ENCODE peak calls at places on chromosome 9, in four cellular contexts. One of them, this sample, is unnamed.

GRCh38 chr9:93593144-93593655 is 16.8 kb downstream of the PHF2 start:
- DNase-seq in HepG2: no peak
- DNase-seq in GM12878: no peak
- DNase-seq in K562: no peak
- DNase-seq in this sample: no peak

GRCh38 chr9:114501786-114502682 is 3.2 kb downstream of the WHRN start:
- DNase-seq in K562: peak; percentile 46
- DNase-seq in GM12878: no peak
- DNase-seq in HepG2: peak; percentile 48
- DNase-seq in this sample: peak; percentile 37

GRCh38 chr9:134130503-134131375 is 5.1 kb upstream of the WDR5 start:
- DNase-seq in K562: no peak
- DNase-seq in HepG2: peak; percentile 35
- DNase-seq in GM12878: no peak
- DNase-seq in this sample: no peak

GRCh38 chr9:38656896-38657295 is 36.5 kb upstream of the ANKRD18A start:
- DNase-seq in K562: no peak
- DNase-seq in HepG2: no peak
- DNase-seq in GM12878: no peak
- DNase-seq in this sample: no peak

GRCh38 chr9:107707915-107708441 is 218.4 kb upstream of the KLF4 start:
- DNase-seq in GM12878: no peak
- DNase-seq in HepG2: no peak
- DNase-seq in K562: peak; percentile 27
- DNase-seq in this sample: no peak

GRCh38 chr9:4221936-4222335 is 77.9 kb downstream of the GLIS3 start:
- DNase-seq in K562: no peak
- DNase-seq in GM12878: no peak
- DNase-seq in HepG2: no peak
- DNase-seq in this sample: no peak

GRCh38 chr9:89555426-89556375 is 49.1 kb upstream of the GADD45G start:
- DNase-seq in K562: no peak
- DNase-seq in GM12878: peak; percentile 58
- DNase-seq in HepG2: no peak
- DNase-seq in this sample: no peak

GRCh38 chr9:134285215-134285845 is 40.9 kb upstream of the RXRA start:
- DNase-seq in GM12878: no peak
- DNase-seq in K562: no peak
- DNase-seq in HepG2: no peak
- DNase-seq in this sample: no peak

GRCh38 chr9:15317836-15318235 is 10.8 kb upstream of the TTC39B start:
- DNase-seq in K562: no peak
- DNase-seq in HepG2: no peak
- DNase-seq in GM12878: no peak
- DNase-seq in this sample: no peak

GRCh38 chr9:115327441-115328122 is 209.6 kb upstream of the TNC start:
- DNase-seq in GM12878: no peak
- DNase-seq in K562: no peak
- DNase-seq in HepG2: no peak
- DNase-seq in this sample: no peak

GRCh38 chr9:2198956-2199635 is 183.9 kb downstream of the SMARCA2 start:
- DNase-seq in HepG2: no peak
- DNase-seq in K562: no peak
- DNase-seq in GM12878: no peak
- DNase-seq in this sample: no peak

GRCh38 chr9:79955300-79955699 is 383.5 kb downstream of the TLE4 start:
- DNase-seq in GM12878: no peak
- DNase-seq in HepG2: no peak
- DNase-seq in K562: no peak
- DNase-seq in this sample: no peak

GRCh38 chr9:97501177-97501971 is at the start of gene TMOD1:
- DNase-seq in GM12878: no peak
- DNase-seq in HepG2: peak; percentile 35
- DNase-seq in K562: peak; percentile 98
- DNase-seq in this sample: peak; percentile 89

GRCh38 chr9:107755267-107755666 is 265.7 kb upstream of the KLF4 start:
- DNase-seq in HepG2: no peak
- DNase-seq in GM12878: no peak
- DNase-seq in K562: no peak
- DNase-seq in this sample: no peak

GRCh38 chr9:112180387-112180881 is 5.3 kb upstream of the SUSD1 start:
- DNase-seq in K562: peak; percentile 72
- DNase-seq in HepG2: peak; percentile 86
- DNase-seq in GM12878: no peak
- DNase-seq in this sample: no peak

GRCh38 chr9:134293031-134293521 is 33.2 kb upstream of the RXRA start:
- DNase-seq in GM12878: no peak
- DNase-seq in HepG2: no peak
- DNase-seq in K562: no peak
- DNase-seq in this sample: no peak

GRCh38 chr9:70117835-70118319 is 74.2 kb downstream of the MAMDC2 start:
- DNase-seq in GM12878: no peak
- DNase-seq in K562: no peak
- DNase-seq in HepG2: peak; percentile 29
- DNase-seq in this sample: no peak

DNA sequence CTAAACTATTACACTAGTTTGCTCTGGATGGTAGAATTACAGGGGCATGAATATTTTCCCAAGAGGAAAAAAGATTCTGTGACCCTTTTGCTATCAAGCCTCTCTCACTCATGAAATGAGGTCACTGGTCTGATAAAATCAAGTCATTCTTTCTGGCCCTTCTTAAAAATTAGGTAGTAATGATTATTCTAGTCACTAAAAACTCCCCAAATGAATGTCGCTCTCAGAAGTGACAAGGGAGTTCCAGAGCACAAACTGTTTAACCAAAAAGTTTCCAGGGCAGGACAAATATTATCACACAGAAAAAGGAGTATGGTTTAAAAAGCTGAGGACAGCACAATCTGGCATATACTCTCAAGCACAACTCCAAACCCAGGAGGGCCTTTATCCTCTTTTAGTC is 12.5 kb downstream of the ERMP1 start:
- DNase-seq in HepG2: no peak
- DNase-seq in GM12878: no peak
- DNase-seq in K562: no peak
- DNase-seq in this sample: no peak
- TF ChIP-seq TARDBP in HepG2: no peak
- TF ChIP-seq TARDBP in GM12878: no peak
- TF ChIP-seq TARDBP in K562: no peak
- TF ChIP-seq TARDBP in this sample: no peak

DNA sequence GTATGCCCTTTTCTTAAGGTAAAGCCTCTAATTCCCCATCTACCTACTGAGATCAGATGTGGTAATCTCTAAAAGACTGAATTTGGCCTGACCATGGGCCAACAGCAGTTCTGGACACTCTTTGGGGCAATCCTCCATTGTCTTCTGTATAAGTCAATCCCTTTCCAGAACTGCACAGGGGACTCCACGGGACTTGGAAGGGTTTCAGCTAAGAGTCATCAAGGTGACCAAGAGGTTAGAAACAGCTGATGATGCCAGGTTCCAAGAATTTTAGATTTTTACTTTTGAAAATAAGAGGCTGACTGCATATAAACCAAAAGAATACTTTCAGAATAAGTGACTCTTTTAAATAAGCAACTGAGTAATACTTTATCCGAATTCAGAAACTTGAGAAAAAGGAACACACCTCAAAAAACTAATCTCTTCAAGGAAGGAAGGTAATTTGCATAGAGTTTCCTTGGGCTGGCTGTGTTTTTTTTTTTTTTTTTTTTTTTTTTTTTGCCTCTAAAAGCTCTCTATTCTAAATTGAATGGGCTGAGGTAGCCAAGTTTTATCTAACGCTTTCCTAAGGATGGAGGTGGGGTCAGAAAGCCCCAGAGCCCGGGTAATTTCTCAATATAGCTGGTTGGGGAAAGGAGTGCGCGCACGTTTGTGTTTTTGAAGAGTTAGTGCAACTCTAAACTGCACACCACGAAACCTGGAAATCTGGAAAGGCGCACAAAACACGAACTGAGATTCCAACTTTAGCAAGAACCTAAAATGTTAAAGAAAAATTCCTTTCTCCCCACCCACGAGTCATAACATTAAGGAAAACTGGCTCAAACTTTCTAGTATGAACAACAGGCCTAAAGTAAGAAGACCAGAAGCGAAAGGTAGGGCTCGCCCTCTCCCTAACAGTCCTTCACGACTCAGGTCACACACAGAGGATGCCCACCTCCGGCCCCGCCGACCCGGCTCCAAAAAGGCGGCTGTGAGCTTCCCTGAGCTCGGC is 1.3 kb downstream of the VCP start:
- DNase-seq in HepG2: no peak
- DNase-seq in K562: no peak
- DNase-seq in GM12878: no peak
- DNase-seq in this sample: no peak
- TF ChIP-seq TARDBP in HepG2: no peak
- TF ChIP-seq TARDBP in K562: no peak
- TF ChIP-seq TARDBP in GM12878: no peak
- TF ChIP-seq TARDBP in this sample: no peak

DNA sequence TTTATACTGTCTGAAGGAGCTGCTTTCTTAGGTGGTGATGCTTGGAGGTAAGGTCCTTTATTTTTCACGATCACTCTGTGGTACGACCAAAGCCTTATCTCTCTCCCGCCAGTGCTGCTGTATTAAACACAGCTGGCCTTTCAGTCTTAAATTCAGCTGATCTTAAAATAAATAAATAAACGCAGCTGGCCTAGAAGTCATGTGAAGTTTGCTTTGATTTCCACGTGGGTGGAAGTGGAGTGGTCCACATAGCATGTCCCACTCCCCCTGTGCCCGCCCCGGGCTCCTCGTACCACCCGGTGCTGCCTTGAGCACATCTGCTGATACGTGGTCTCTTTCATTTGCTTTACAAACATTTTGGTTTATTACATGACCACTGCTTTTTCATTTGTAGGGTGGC is 260.4 kb downstream of the FANCC start:
- DNase-seq in K562: no peak
- DNase-seq in GM12878: no peak
- DNase-seq in HepG2: no peak
- DNase-seq in this sample: no peak
- TF ChIP-seq TARDBP in K562: no peak
- TF ChIP-seq TARDBP in GM12878: no peak
- TF ChIP-seq TARDBP in HepG2: no peak
- TF ChIP-seq TARDBP in this sample: no peak

GRCh38 chr9:127925959-127926949 is 4.3 kb downstream of the PIP5KL1 start:
- DNase-seq in GM12878: no peak
- DNase-seq in K562: no peak
- DNase-seq in HepG2: no peak
- DNase-seq in this sample: no peak

GRCh38 chr9:127923771-127924170 is 6.8 kb downstream of the PIP5KL1 start:
- DNase-seq in HepG2: no peak
- DNase-seq in K562: no peak
- DNase-seq in GM12878: no peak
- DNase-seq in this sample: no peak

GRCh38 chr9:127926961-127927456 is 3.6 kb downstream of the PIP5KL1 start:
- DNase-seq in GM12878: no peak
- DNase-seq in K562: no peak
- DNase-seq in HepG2: no peak
- DNase-seq in this sample: no peak

GRCh38 chr9:127923046-127923445 is 6.2 kb upstream of the ST6GALNAC4 start:
- DNase-seq in HepG2: no peak
- DNase-seq in K562: peak; percentile 81
- DNase-seq in GM12878: no peak
- DNase-seq in this sample: no peak

DNA sequence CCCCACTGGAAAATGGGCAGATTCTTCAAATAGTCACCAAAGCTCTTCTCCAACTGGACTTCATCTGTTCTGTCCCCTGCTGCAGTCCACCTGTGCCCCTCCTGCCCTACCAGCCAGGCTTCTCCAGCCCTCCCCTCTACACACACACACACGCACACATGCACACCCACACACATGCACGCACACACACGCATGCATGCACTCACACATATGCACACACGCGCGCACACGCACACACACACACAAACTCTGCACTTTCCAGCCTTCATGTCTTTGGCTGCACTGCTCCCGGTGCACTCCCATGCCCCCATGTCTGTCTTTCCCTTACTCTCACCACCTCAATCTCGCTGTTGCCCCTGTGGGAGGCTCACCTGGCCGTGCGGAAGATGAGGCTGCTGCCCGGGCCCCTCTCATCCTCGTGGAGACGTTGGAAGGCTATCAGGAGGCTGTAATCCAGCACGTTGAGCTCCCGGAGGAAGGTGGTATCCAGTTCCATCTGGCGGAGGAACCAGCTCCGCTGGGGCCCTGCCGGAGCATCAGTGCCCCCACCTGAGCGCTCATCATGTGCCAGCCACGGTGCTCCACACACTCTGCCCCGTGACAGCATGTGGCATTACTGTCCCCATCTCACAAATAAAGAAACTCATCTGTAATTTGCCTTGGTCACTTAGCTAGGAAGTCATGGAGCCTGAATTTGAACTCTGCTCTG is 5.7 kb downstream of the PIP5KL1 start:
- DNase-seq in K562: no peak
- DNase-seq in GM12878: no peak
- DNase-seq in HepG2: no peak
- DNase-seq in this sample: no peak
- TF ChIP-seq TARDBP in K562: no peak
- TF ChIP-seq TARDBP in GM12878: no peak
- TF ChIP-seq TARDBP in HepG2: no peak
- TF ChIP-seq TARDBP in this sample: no peak

GRCh38 chr9:36297798-36298197 is 39.5 kb upstream of the GNE start:
- DNase-seq in K562: no peak
- DNase-seq in GM12878: no peak
- DNase-seq in HepG2: no peak
- DNase-seq in this sample: no peak

GRCh38 chr9:36293918-36294317 is 35.7 kb upstream of the GNE start:
- DNase-seq in GM12878: no peak
- DNase-seq in HepG2: no peak
- DNase-seq in K562: no peak
- DNase-seq in this sample: no peak

GRCh38 chr9:36293171-36293570 is 34.9 kb upstream of the GNE start:
- DNase-seq in K562: no peak
- DNase-seq in HepG2: no peak
- DNase-seq in GM12878: no peak
- DNase-seq in this sample: no peak

GRCh38 chr9:36301227-36301626 is 43.0 kb upstream of the GNE start:
- DNase-seq in GM12878: no peak
- DNase-seq in HepG2: no peak
- DNase-seq in K562: no peak
- DNase-seq in this sample: no peak

DNA sequence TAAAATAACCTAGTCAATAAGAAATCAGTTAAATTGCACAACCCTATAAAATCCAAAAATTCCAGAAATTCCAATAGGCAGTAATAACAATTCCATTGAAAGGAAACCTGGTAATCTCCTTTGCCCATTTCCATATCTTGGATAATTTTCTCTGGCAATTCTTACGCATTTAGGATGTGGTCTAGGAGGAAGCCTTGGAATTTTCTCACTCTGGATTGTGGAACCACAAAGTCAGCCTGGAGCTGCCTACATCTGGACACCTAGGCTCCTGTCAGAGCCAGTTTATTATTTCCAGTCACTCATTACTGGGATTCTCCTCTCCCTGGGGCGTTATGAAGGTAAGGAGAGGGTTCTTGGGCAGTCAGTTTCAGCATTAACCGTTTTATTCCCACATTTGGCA is 40.3 kb upstream of the GNE start:
- DNase-seq in K562: no peak
- DNase-seq in HepG2: no peak
- DNase-seq in GM12878: no peak
- DNase-seq in this sample: no peak
- TF ChIP-seq TARDBP in K562: no peak
- TF ChIP-seq TARDBP in HepG2: no peak
- TF ChIP-seq TARDBP in GM12878: no peak
- TF ChIP-seq TARDBP in this sample: no peak

GRCh38 chr9:131361202-131361833 is 32.6 kb upstream of the PRRC2B start:
- DNase-seq in K562: peak; percentile 34
- DNase-seq in GM12878: no peak
- DNase-seq in HepG2: no peak
- DNase-seq in this sample: no peak

GRCh38 chr9:131358438-131359029 is 35.4 kb upstream of the PRRC2B start:
- DNase-seq in GM12878: no peak
- DNase-seq in HepG2: no peak
- DNase-seq in K562: no peak
- DNase-seq in this sample: no peak
- TF ChIP-seq TARDBP in GM12878: no peak
- TF ChIP-seq TARDBP in HepG2: no peak
- TF ChIP-seq TARDBP in K562: no peak
- TF ChIP-seq TARDBP in this sample: no peak

This sample was measured in HEK293T.